ENCODE peak calls at places on chromosomes 4 and X, in four cellular contexts. K is small intestine, S is SK-N-SH, L is IMR-90. Z is an unnamed sample. For H3K27me3, the result is how much of the 10 kb centered on the place peaks cover.

GRCh38 chr4:16043820-16044554 is 39.8 kb downstream of the PROM1 start:
- DNase-seq in K (no peak), S (no peak), L (no peak), Z (no peak)

GRCh38 chrX:154531626-154532025 is 15.0 kb downstream of the G6PD start:
- DNase-seq in K (no peak), S (no peak), L (peak), Z (no peak)

GRCh38 chrX:99857455-99857854 is 552.6 kb downstream of the PCDH19 start:
- DNase-seq in K (no peak), S (peak), L (no peak), Z (no peak)

GRCh38 chr4:89836897-89837384 is at the start of gene SNCA:
- DNase-seq in K (peak), S (peak), L (peak), Z (peak)

GRCh38 chrX:141947350-141947749 is 43.7 kb downstream of the MAGEC1 start:
- DNase-seq in K (no peak), S (no peak), L (no peak), Z (no peak)

GRCh38 chr4:95835672-95836071 is 4.2 kb upstream of the PDHA2 start:
- DNase-seq in K (no peak), S (peak), L (no peak), Z (no peak)

GRCh38 chr4:1196421-1197183 is 24.2 kb upstream of the SPON2 start:
- DNase-seq in K (no peak), S (peak), L (no peak), Z (no peak)

GRCh38 chrX:111581086-111581485 is 69.6 kb downstream of the SERTM2 start:
- DNase-seq in K (no peak), S (no peak), L (no peak), Z (no peak)

GRCh38 chr4:105894570-105895323 is 524 bp upstream of the NPNT start:
- DNase-seq in K (peak), S (no peak), L (no peak), Z (no peak)

GRCh38 chr4:61532324-61532723 is 332.2 kb downstream of the ADGRL3 start:
- DNase-seq in K (no peak), S (no peak), L (peak), Z (peak)

GRCh38 chr4:159594576-159594975 is 491.7 kb downstream of the RAPGEF2 start:
- DNase-seq in K (no peak), S (no peak), L (no peak), Z (no peak)

GRCh38 chr4:119750048-119750447 is 121.4 kb upstream of the PDE5A start:
- DNase-seq in K (no peak), S (no peak), L (no peak), Z (no peak)

GRCh38 chr4:102817613-102818268 is 9.6 kb downstream of the UBE2D3 start:
- DNase-seq in K (no peak), S (no peak), L (no peak), Z (no peak)

GRCh38 chr4:102815981-102816380 is 11.4 kb downstream of the UBE2D3 start:
- DNase-seq in K (no peak), S (no peak), L (peak), Z (peak)

GRCh38 chr4:102819588-102820365 is 7.6 kb downstream of the UBE2D3 start:
- DNase-seq in K (peak), S (no peak), L (peak), Z (no peak)

GRCh38 chr4:102817021-102817605 is 10.2 kb downstream of the UBE2D3 start:
- DNase-seq in K (no peak), S (no peak), L (no peak), Z (no peak)
- H3K4me3 ChIP-seq in K (no peak), S (no peak), L (no peak), Z (no peak)

GRCh38 chr4:80367737-80368136 is 32.2 kb downstream of the CFAP299 start:
- DNase-seq in K (no peak), S (no peak), L (peak), Z (no peak)
- H3K27me3 ChIP-seq in K (under half), S (under half), L (under half), Z (under half)

DNA sequence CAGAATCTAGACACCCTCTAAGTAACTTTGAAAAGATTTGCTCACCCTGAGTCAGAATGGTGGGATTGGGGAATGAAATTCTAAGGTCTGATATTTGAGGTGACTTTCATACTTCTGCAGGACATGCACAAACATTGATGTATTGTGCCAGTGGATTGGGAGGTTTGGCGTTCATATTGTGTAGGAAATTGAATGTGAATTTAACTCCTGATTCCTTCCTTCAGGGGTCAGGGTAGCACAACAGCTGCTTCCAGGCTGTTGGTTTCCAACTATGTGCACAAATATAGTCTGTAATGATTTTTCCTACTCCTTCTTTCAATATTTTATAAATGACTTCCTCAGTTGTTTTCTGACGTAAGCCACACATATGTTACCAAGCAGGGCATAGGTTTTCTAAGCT is 3.1 kb downstream of the IL1RAPL1 start:
- DNase-seq in K (no peak), S (no peak), L (peak), Z (no peak)
- H3K4me3 ChIP-seq in K (no peak), S (no peak), L (no peak), Z (no peak)

DNA sequence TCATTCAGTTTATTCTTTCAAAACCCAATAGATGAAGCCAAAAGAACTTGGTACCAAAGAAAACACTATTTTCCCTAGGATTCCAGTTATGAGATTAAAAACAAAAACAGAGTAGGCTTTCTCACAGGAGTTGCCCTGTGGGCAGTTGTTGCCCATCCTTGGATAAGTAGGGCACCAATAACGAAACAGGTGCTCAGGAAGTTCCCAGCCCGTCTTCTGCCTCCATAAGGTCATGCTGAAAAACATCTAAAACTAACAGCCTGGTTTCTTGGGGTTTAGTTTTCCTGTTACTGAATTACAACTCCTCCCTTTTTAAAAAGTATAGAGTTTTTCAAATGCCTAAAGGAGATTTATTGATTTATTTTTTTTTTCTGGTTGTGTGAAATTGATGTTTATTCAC is 14.7 kb downstream of the TSPAN5 start:
- DNase-seq in K (no peak), S (no peak), L (no peak), Z (no peak)
- H3K27me3 ChIP-seq in K (under half), S (under half), L (under half), Z (under half)

GRCh38 chr4:85939595-85939994 is 420.3 kb downstream of the MAPK10 start:
- DNase-seq in K (no peak), S (no peak), L (no peak), Z (no peak)
- H3K4me3 ChIP-seq in K (no peak), S (no peak), L (no peak), Z (no peak)

GRCh38 chr4:182449186-182449880 is 206.1 kb downstream of the TENM3 start:
- DNase-seq in K (peak), S (no peak), L (peak), Z (peak)

GRCh38 chr4:182453830-182454229 is 210.6 kb downstream of the TENM3 start:
- DNase-seq in K (no peak), S (no peak), L (no peak), Z (no peak)

GRCh38 chr4:182449960-182450359 is 206.8 kb downstream of the TENM3 start:
- DNase-seq in K (no peak), S (no peak), L (no peak), Z (no peak)

GRCh38 chr4:182454440-182455013 is 211.3 kb downstream of the TENM3 start:
- DNase-seq in K (no peak), S (no peak), L (peak), Z (no peak)
- H3K27me3 ChIP-seq in K (under half), S (under half), L (under half), Z (under half)